ENCODE peak calls at places on chromosomes 13 and 19, in four cellular contexts. A, S, E and J are unnamed samples.

GRCh38 chr13:84399320-84400085 is 517.2 kb upstream of the SLITRK1 start:
- DNase-seq in A (peak), S (no peak), E (no peak), J (peak)

GRCh38 chr13:27533155-27533643 is 82.8 kb upstream of the MTIF3 start:
- DNase-seq in A (peak), S (peak), E (peak), J (peak)

GRCh38 chr19:55075366-55075998 is at the start of gene EPS8L1:
- DNase-seq in A (no peak), S (peak), E (no peak), J (no peak)

GRCh38 chr13:43580280-43580679 is 206.5 kb downstream of the ENOX1 start:
- DNase-seq in A (no peak), S (no peak), E (no peak), J (no peak)

GRCh38 chr19:2453431-2454025 is 3.2 kb downstream of the LMNB2 start:
- DNase-seq in A (no peak), S (no peak), E (no peak), J (no peak)

GRCh38 chr19:38831142-38831605 is 420 bp downstream of the ECH1 start:
- DNase-seq in A (peak), S (peak), E (peak), J (peak)

GRCh38 chr13:99367106-99367616 is 60.0 kb upstream of the GPR183 start:
- DNase-seq in A (no peak), S (no peak), E (no peak), J (no peak)

GRCh38 chr19:33487901-33488817 is 33.4 kb downstream of the PEPD start:
- DNase-seq in A (no peak), S (no peak), E (no peak), J (no peak)

GRCh38 chr13:99916366-99917103 is 55.0 kb downstream of the ZIC5 start:
- DNase-seq in A (peak), S (peak), E (peak), J (peak)

GRCh38 chr13:68727165-68727564 is 1380.5 kb upstream of the ATXN8OS start:
- DNase-seq in A (peak), S (peak), E (peak), J (no peak)